ENCODE peak calls at places on chromosomes 4 and X, in nine cellular contexts. T, F, V, X, C, R, P, B and Y are unnamed samples.

GRCh38 chrX:34401411-34401810 is 255.7 kb downstream of the TMEM47 start:
- DNase-seq in T (no peak), F (no peak), V (no peak), X (no peak), C (no peak), R (no peak), P (no peak), B (no peak), Y (no peak)

GRCh38 chrX:123695242-123695641 is 37.6 kb downstream of the THOC2 start:
- DNase-seq in T (no peak), F (no peak), V (no peak), X (no peak), C (no peak), R (no peak), P (no peak), B (no peak), Y (no peak)

GRCh38 chr4:184752496-184753275 is 18.8 kb upstream of the CENPU start:
- DNase-seq in T (no peak), F (no peak), V (no peak), X (no peak), C (no peak), R (no peak), P (no peak), B (no peak), Y (no peak)

GRCh38 chr4:74453037-74453635 is 8.2 kb downstream of the AREG start:
- DNase-seq in T (no peak), F (no peak), V (no peak), X (no peak), C (no peak), R (no peak), P (no peak), B (no peak), Y (no peak)

GRCh38 chr4:168811793-168812651 is 198.0 kb downstream of the CBR4 start:
- DNase-seq in T (no peak), F (no peak), V (peak; percentile 19), X (no peak), C (no peak), R (no peak), P (no peak), B (no peak), Y (no peak)

GRCh38 chrX:109943092-109943739 is 59.7 kb upstream of the TMEM164 start:
- DNase-seq in T (no peak), F (no peak), V (no peak), X (no peak), C (no peak), R (no peak), P (no peak), B (no peak), Y (no peak)

GRCh38 chr4:55169352-55169959 is 44.1 kb upstream of the KDR start:
- DNase-seq in T (no peak), F (no peak), V (no peak), X (no peak), C (no peak), R (no peak), P (no peak), B (no peak), Y (no peak)

GRCh38 chr4:100736651-100737450 is 219.0 kb upstream of the EMCN start:
- DNase-seq in T (no peak), F (no peak), V (no peak), X (no peak), C (no peak), R (no peak), P (no peak), B (no peak), Y (no peak)

GRCh38 chr4:182856862-182857261 is 60.3 kb downstream of the DCTD start:
- DNase-seq in T (no peak), F (no peak), V (no peak), X (no peak), C (no peak), R (no peak), P (no peak), B (no peak), Y (peak; percentile 51)

GRCh38 chr4:6971536-6972374 is 62.1 kb downstream of the TBC1D14 start:
- DNase-seq in T (no peak), F (no peak), V (no peak), X (no peak), C (no peak), R (no peak), P (peak; percentile 81), B (no peak), Y (no peak)

GRCh38 chrX:96147645-96148044 is 537.0 kb upstream of the DIAPH2 start:
- DNase-seq in T (no peak), F (no peak), V (no peak), X (no peak), C (no peak), R (no peak), P (no peak), B (no peak), Y (no peak)

GRCh38 chr4:16875487-16875886 is 23.0 kb downstream of the LDB2 start:
- DNase-seq in T (no peak), F (no peak), V (no peak), X (no peak), C (no peak), R (no peak), P (no peak), B (no peak), Y (no peak)

GRCh38 chr4:186624951-186625350 is 69.6 kb upstream of the MTNR1A start:
- DNase-seq in T (no peak), F (no peak), V (no peak), X (no peak), C (no peak), R (no peak), P (no peak), B (no peak), Y (no peak)

GRCh38 chr4:61336488-61336887 is 136.4 kb downstream of the ADGRL3 start:
- DNase-seq in T (no peak), F (peak; percentile 66), V (no peak), X (no peak), C (no peak), R (no peak), P (no peak), B (no peak), Y (no peak)

GRCh38 chrX:53284684-53285447 is 3.5 kb upstream of the IQSEC2 start:
- DNase-seq in T (peak; percentile 21), F (no peak), V (no peak), X (peak; percentile 58), C (peak; percentile 23), R (peak; percentile 43), P (peak; percentile 91), B (peak; percentile 49), Y (peak; percentile 83)

GRCh38 chr4:126230244-126230643 is 915.5 kb downstream of the FAT4 start:
- DNase-seq in T (no peak), F (no peak), V (no peak), X (no peak), C (no peak), R (no peak), P (no peak), B (no peak), Y (no peak)

GRCh38 chrX:17851854-17852253 is 9.2 kb downstream of the RAI2 start:
- DNase-seq in T (no peak), F (no peak), V (no peak), X (no peak), C (no peak), R (no peak), P (no peak), B (no peak), Y (no peak)

GRCh38 chr4:2340272-2341061 is 78.0 kb downstream of the ZFYVE28 start:
- DNase-seq in T (no peak), F (no peak), V (no peak), X (peak; percentile 3), C (no peak), R (no peak), P (peak; percentile 46), B (no peak), Y (peak; percentile 35)